ENCODE peak calls at places on chromosomes 3 and 15, in nine cellular contexts. F, K, Z, Q, X, I, U, C and N are unnamed samples.
A peak's percentile ranks its signal among the peaks of the same experiment; 100 is the strongest.

GRCh38 chr3:31610700-31611275 is 78.1 kb downstream of the STT3B start:
- DNase-seq in F (peak; percentile 66), K (no peak), Z (no peak), Q (no peak), X (no peak), I (no peak), U (no peak), C (no peak), N (no peak)

GRCh38 chr3:55885721-55886120 is 398.6 kb upstream of the WNT5A start:
- DNase-seq in F (no peak), K (no peak), Z (no peak), Q (no peak), X (no peak), I (no peak), U (peak; percentile 39), C (no peak), N (no peak)

GRCh38 chr3:172512363-172512762 is 10.9 kb downstream of the TNFSF10 start:
- DNase-seq in F (no peak), K (no peak), Z (peak; percentile 94), Q (peak; percentile 17), X (no peak), I (peak; percentile 33), U (peak; percentile 36), C (peak; percentile 85), N (no peak)

GRCh38 chr3:130433306-130433705 is 83.7 kb upstream of the COL6A6 start:
- DNase-seq in F (no peak), K (no peak), Z (no peak), Q (no peak), X (no peak), I (no peak), U (no peak), C (no peak), N (no peak)

GRCh38 chr3:42804831-42805821 is 836 bp upstream of the HIGD1A start:
- DNase-seq in F (no peak), K (no peak), Z (peak; percentile 83), Q (peak; percentile 27), X (no peak), I (no peak), U (no peak), C (no peak), N (no peak)

GRCh38 chr3:85090495-85090894 is 131.7 kb downstream of the CADM2 start:
- DNase-seq in F (no peak), K (no peak), Z (no peak), Q (no peak), X (no peak), I (no peak), U (no peak), C (no peak), N (no peak)

GRCh38 chr3:2465842-2466241 is 367.2 kb downstream of the CNTN4 start:
- DNase-seq in F (no peak), K (no peak), Z (no peak), Q (no peak), X (no peak), I (no peak), U (no peak), C (no peak), N (no peak)

GRCh38 chr3:36957862-36958686 is 13.2 kb upstream of the TRANK1 start:
- DNase-seq in F (no peak), K (no peak), Z (no peak), Q (no peak), X (no peak), I (no peak), U (peak; percentile 56), C (no peak), N (no peak)

GRCh38 chr3:159911664-159912037 is 77.0 kb upstream of the IL12A start:
- DNase-seq in F (no peak), K (no peak), Z (no peak), Q (no peak), X (no peak), I (no peak), U (no peak), C (no peak), N (no peak)

GRCh38 chr3:171646357-171647133 is 163.7 kb downstream of the PLD1 start:
- DNase-seq in F (peak; percentile 72), K (no peak), Z (no peak), Q (no peak), X (no peak), I (no peak), U (peak; percentile 66), C (no peak), N (peak; percentile 42)

GRCh38 chr3:124383051-124383450 is 347.2 kb upstream of the UMPS start:
- DNase-seq in F (no peak), K (no peak), Z (no peak), Q (no peak), X (no peak), I (no peak), U (no peak), C (no peak), N (no peak)

GRCh38 chr15:60957111-60957510 is 272.0 kb downstream of the RORA start:
- DNase-seq in F (no peak), K (no peak), Z (no peak), Q (no peak), X (no peak), I (no peak), U (no peak), C (no peak), N (no peak)

GRCh38 chr15:51536965-51537574 is 85.5 kb downstream of the DMXL2 start:
- DNase-seq in F (peak; percentile 43), K (no peak), Z (no peak), Q (no peak), X (no peak), I (no peak), U (peak; percentile 4), C (no peak), N (peak; percentile 4)

GRCh38 chr15:37112171-37112570 is 11.8 kb upstream of the MEIS2 start:
- DNase-seq in F (no peak), K (no peak), Z (no peak), Q (no peak), X (no peak), I (no peak), U (no peak), C (no peak), N (no peak)

GRCh38 chr3:9147215-9147895 is 102.1 kb downstream of the SRGAP3 start:
- DNase-seq in F (no peak), K (no peak), Z (no peak), Q (no peak), X (no peak), I (no peak), U (no peak), C (no peak), N (no peak)

GRCh38 chr3:127678611-127679533 is 6.1 kb downstream of the ABTB1 start:
- DNase-seq in F (no peak), K (no peak), Z (peak; percentile 88), Q (no peak), X (no peak), I (no peak), U (no peak), C (peak; percentile 53), N (no peak)

GRCh38 chr3:158050461-158050860 is 55.8 kb downstream of the SHOX2 start:
- DNase-seq in F (no peak), K (no peak), Z (no peak), Q (no peak), X (no peak), I (no peak), U (peak; percentile 61), C (no peak), N (no peak)

GRCh38 chr15:69034352-69034751 is 19.9 kb downstream of the NOX5 start:
- DNase-seq in F (no peak), K (no peak), Z (no peak), Q (no peak), X (no peak), I (no peak), U (peak; percentile 91), C (no peak), N (no peak)

GRCh38 chr3:106688463-106688862 is 688.8 kb upstream of the CCDC54 start:
- DNase-seq in F (peak; percentile 37), K (no peak), Z (no peak), Q (no peak), X (no peak), I (no peak), U (peak; percentile 88), C (no peak), N (no peak)

GRCh38 chr15:88115529-88116152 is 140.9 kb downstream of the NTRK3 start:
- DNase-seq in F (no peak), K (no peak), Z (no peak), Q (no peak), X (no peak), I (no peak), U (no peak), C (no peak), N (no peak)

GRCh38 chr3:172591876-172592771 is 68.9 kb upstream of the TNFSF10 start:
- DNase-seq in F (no peak), K (no peak), Z (no peak), Q (no peak), X (peak; percentile 34), I (peak; percentile 66), U (peak; percentile 76), C (peak; percentile 92), N (no peak)

GRCh38 chr3:63086190-63086589 is 191.9 kb upstream of the SYNPR start:
- DNase-seq in F (no peak), K (no peak), Z (no peak), Q (no peak), X (no peak), I (no peak), U (no peak), C (no peak), N (no peak)

GRCh38 chr3:42051384-42052131 is 39.6 kb upstream of the TRAK1 start:
- DNase-seq in F (no peak), K (no peak), Z (no peak), Q (no peak), X (no peak), I (no peak), U (no peak), C (no peak), N (no peak)

GRCh38 chr3:119819806-119820205 is 37.9 kb downstream of the NR1I2 start:
- DNase-seq in F (no peak), K (no peak), Z (no peak), Q (no peak), X (no peak), I (no peak), U (no peak), C (no peak), N (no peak)

GRCh38 chr3:32401541-32402052 is 9.9 kb downstream of the CMTM7 start:
- DNase-seq in F (peak; percentile 84), K (peak; percentile 16), Z (peak; percentile 95), Q (peak; percentile 66), X (no peak), I (peak; percentile 43), U (peak; percentile 87), C (peak; percentile 84), N (peak; percentile 47)